ENCODE peak calls at places on chromosomes 16 and 17, in ten cellular contexts. O is aorta; X is colonic mucosa; E is PC-3; S is CD8-positive, alpha-beta memory T cell; H is body of pancreas; Z is ovary; W is pancreas; B is heart left ventricle; Y is ascending aorta. R is an unnamed sample.

GRCh38 chr16:85172465-85173071 is 60.3 kb upstream of the CIBAR2 start:
- DNase-seq in O (no peak), X (peak; percentile 37), E (peak; percentile 69), S (no peak), H (peak; percentile 76), Z (no peak), W (peak; percentile 69), B (no peak), Y (no peak), R (peak; percentile 53)

GRCh38 chr17:42422958-42423712 is at the start of gene CAVIN1:
- DNase-seq in O (peak; percentile 98), X (peak; percentile 95), E (no peak), S (no peak), H (peak; percentile 91), Z (peak; percentile 100), W (peak; percentile 87), B (peak; percentile 100), Y (peak; percentile 85), R (peak; percentile 74)

GRCh38 chr16:81461756-81462155 is 17.1 kb downstream of the CMIP start:
- DNase-seq in O (no peak), X (no peak), E (no peak), S (no peak), H (peak; percentile 47), Z (no peak), W (no peak), B (no peak), Y (no peak), R (no peak)

GRCh38 chr17:49971199-49971847 is 2.3 kb downstream of the DLX4 start:
- DNase-seq in O (no peak), X (no peak), E (no peak), S (no peak), H (no peak), Z (no peak), W (no peak), B (no peak), Y (no peak), R (no peak)

GRCh38 chr16:379183-379960 is 2.4 kb downstream of the PGAP6 start:
- DNase-seq in O (no peak), X (peak; percentile 88), E (no peak), S (no peak), H (peak; percentile 97), Z (no peak), W (peak; percentile 96), B (no peak), Y (no peak), R (peak; percentile 88)

GRCh38 chr17:28199115-28199514 is 119.9 kb upstream of the TMEM97 start:
- DNase-seq in O (no peak), X (no peak), E (no peak), S (no peak), H (no peak), Z (no peak), W (no peak), B (no peak), Y (no peak), R (no peak)

GRCh38 chr17:32496348-32497078 is 9.7 kb downstream of the CDK5R1 start:
- DNase-seq in O (peak; percentile 79), X (no peak), E (peak; percentile 75), S (no peak), H (no peak), Z (no peak), W (no peak), B (no peak), Y (no peak), R (no peak)

GRCh38 chr17:12107905-12108304 is 87.2 kb downstream of the MAP2K4 start:
- DNase-seq in O (no peak), X (no peak), E (peak; percentile 51), S (no peak), H (no peak), Z (no peak), W (no peak), B (no peak), Y (no peak), R (no peak)

GRCh38 chr17:7484964-7485377 is 805 bp downstream of the POLR2A start:
- DNase-seq in O (no peak), X (no peak), E (no peak), S (no peak), H (no peak), Z (no peak), W (no peak), B (no peak), Y (no peak), R (no peak)

GRCh38 chr17:48555616-48556533 is 11.0 kb upstream of the HOXB2 start:
- DNase-seq in O (no peak), X (no peak), E (peak; percentile 41), S (no peak), H (no peak), Z (no peak), W (no peak), B (no peak), Y (no peak), R (no peak)

GRCh38 chr17:43021739-43022512 is at the start of gene VAT1:
- DNase-seq in O (peak; percentile 88), X (peak; percentile 87), E (peak; percentile 71), S (peak; percentile 59), H (peak; percentile 82), Z (peak; percentile 83), W (peak; percentile 75), B (peak; percentile 86), Y (no peak), R (peak; percentile 74)

GRCh38 chr16:54462766-54463165 is 176.2 kb upstream of the IRX3 start:
- DNase-seq in O (no peak), X (no peak), E (no peak), S (no peak), H (no peak), Z (no peak), W (no peak), B (no peak), Y (no peak), R (no peak)

GRCh38 chr17:1588781-1589585 is 26.4 kb upstream of the PITPNA start:
- DNase-seq in O (no peak), X (no peak), E (no peak), S (no peak), H (peak; percentile 34), Z (no peak), W (no peak), B (no peak), Y (no peak), R (no peak)

GRCh38 chr17:50945779-50946222 is 79.6 kb upstream of the TOB1 start:
- DNase-seq in O (peak; percentile 9), X (no peak), E (no peak), S (no peak), H (no peak), Z (peak; percentile 10), W (no peak), B (no peak), Y (no peak), R (no peak)

GRCh38 chr16:75109732-75110243 is 6.8 kb downstream of the LDHD start:
- DNase-seq in O (peak; percentile 57), X (peak; percentile 75), E (peak; percentile 41), S (no peak), H (peak; percentile 50), Z (peak; percentile 42), W (no peak), B (peak; percentile 78), Y (no peak), R (peak; percentile 78)

GRCh38 chr17:56653877-56654276 is 60.4 kb downstream of the NOG start:
- DNase-seq in O (no peak), X (no peak), E (peak; percentile 91), S (no peak), H (peak; percentile 8), Z (no peak), W (no peak), B (no peak), Y (no peak), R (peak; percentile 11)

DNA sequence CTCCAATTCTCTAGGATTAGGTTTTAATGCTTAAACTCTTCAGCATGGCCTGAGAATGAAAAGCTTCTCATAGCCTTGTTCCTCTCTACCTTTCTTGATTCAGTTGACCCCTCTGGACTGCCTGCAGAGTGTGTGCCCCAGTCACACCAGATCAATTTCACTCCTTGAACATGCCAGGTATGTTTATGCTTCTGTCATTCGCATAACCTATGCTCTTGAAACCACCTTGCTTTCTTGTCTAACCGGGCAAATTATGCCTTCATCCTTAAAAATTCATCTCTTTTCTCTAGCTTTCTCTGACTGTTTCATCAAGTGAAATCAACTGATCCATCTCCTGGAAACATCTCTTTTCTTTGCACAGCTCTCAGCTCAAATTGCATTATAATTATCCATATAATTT is 42.3 kb downstream of the CDH11 start:
- DNase-seq in O (no peak), X (no peak), E (no peak), S (no peak), H (no peak), Z (no peak), W (no peak), B (no peak), Y (no peak), R (no peak)
- H3K27ac ChIP-seq in O (no peak overlapping the region), X (no peak overlapping the region), E (no peak overlapping the region), S (no peak overlapping the region), H (no peak overlapping the region), Z (no peak overlapping the region), W (no peak overlapping the region), B (no peak overlapping the region), Y (no peak overlapping the region), R (no peak overlapping the region)

DNA sequence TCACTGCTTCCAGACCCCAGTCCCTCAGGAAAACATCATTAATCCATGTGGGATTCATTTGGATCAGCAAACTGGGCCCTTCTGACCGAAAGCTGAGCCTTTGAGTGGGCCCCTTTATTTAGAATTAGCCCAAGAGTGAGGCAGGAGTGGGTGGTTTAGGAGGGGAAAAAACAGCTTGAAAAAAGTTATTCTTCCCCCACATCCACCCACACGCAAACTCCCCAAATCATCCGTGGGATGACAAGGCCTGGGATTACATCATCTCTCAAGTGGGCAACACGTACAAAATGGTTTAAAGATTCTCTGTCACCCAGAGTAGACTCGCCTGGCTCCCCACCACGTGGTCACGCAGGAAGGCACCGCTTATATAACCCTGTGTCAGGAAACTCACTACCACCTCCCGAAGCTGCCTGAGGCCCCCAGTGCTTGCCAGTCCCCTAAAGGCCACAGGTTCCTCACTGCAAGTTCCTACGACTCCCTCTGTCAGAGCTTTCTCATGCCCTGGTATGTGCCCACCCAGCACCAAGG is 27.6 kb downstream of the GSG1L start:
- DNase-seq in O (no peak), X (no peak), E (no peak), S (no peak), H (no peak), Z (no peak), W (no peak), B (no peak), Y (no peak), R (no peak)
- H3K4me3 ChIP-seq in O (no peak overlapping the region), X (no peak overlapping the region), E (no peak overlapping the region), S (no peak overlapping the region), H (no peak overlapping the region), Z (no peak overlapping the region), W (no peak overlapping the region), B (no peak overlapping the region), Y (no peak overlapping the region), R (no peak overlapping the region)

GRCh38 chr16:49415083-49415482 is 41.5 kb downstream of the C16orf78 start:
- DNase-seq in O (no peak), X (no peak), E (no peak), S (no peak), H (no peak), Z (no peak), W (no peak), B (no peak), Y (no peak), R (no peak)
- H3K4me1 ChIP-seq in O (no peaks in the 10 kb centered on the region), X (no peaks in the 10 kb centered on the region), E (no peaks in the 10 kb centered on the region), S (no peaks in the 10 kb centered on the region), H (no peaks in the 10 kb centered on the region), Z (no peaks in the 10 kb centered on the region), W (no peaks in the 10 kb centered on the region), B (no peaks in the 10 kb centered on the region), Y (no peaks in the 10 kb centered on the region), R (no peaks in the 10 kb centered on the region)

DNA sequence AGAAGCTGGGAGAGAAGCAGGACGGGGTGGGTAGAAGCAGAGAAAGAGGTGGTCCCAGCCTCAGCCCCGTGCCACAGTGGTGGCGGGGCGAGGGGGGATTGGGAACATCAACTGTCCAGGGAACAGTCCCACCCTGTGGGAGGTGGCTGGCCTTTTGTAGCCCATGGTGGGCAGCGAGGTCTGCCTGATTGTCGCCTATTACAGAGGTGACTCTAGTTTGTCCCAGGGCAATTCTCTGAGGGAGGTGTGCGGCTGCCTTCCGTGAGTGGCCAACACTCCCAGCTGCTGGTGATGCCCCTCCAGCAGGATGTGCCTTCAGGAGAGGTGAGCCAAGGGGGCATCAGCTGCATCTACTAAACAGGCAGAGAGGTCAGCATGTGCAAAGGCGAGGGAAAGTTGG is 5.0 kb upstream of the BRD7 start:
- DNase-seq in O (no peak), X (no peak), E (no peak), S (no peak), H (no peak), Z (no peak), W (no peak), B (no peak), Y (no peak), R (no peak)
- H3K27ac ChIP-seq in O (no peak overlapping the region), X (no peak overlapping the region), E (no peak overlapping the region), S (no peak overlapping the region), H (no peak overlapping the region), Z (no peak overlapping the region), W (no peak overlapping the region), B (no peak overlapping the region), Y (peak overlapping the region; percentile 79), R (no peak overlapping the region)